ENCODE peak calls at places on chromosomes 1 and 21, in eight cellular contexts. W is A549, T is tibial artery, R is colonic mucosa, A is uterus, M is tibial nerve, G is mesenchymal stem cell, H is small intestine. U is an unnamed sample. For H3K4me1, the result is how much of the 10 kb centered on the place peaks cover.

GRCh38 chr1:224769987-224770693 is 154.0 kb downstream of the CNIH3 start:
- DNase-seq in W (no peak), T (no peak), R (no peak), A (no peak), M (no peak), G (peak), H (no peak), U (no peak)

GRCh38 chr21:46356005-46356338 is 32.0 kb downstream of the PCNT start:
- DNase-seq in W (no peak), T (no peak), R (no peak), A (no peak), M (no peak), G (no peak), H (no peak), U (no peak)

GRCh38 chr21:35578350-35578782 is 482.0 kb downstream of the SETD4 start:
- DNase-seq in W (no peak), T (no peak), R (no peak), A (no peak), M (no peak), G (peak), H (no peak), U (no peak)

GRCh38 chr21:46667191-46667734 is 31.8 kb downstream of the PRMT2 start:
- DNase-seq in W (no peak), T (no peak), R (no peak), A (no peak), M (no peak), G (no peak), H (no peak), U (no peak)

GRCh38 chr1:145892486-145893087 is 6.9 kb upstream of the ANKRD35 start:
- DNase-seq in W (no peak), T (peak), R (no peak), A (peak), M (no peak), G (peak), H (no peak), U (peak)

GRCh38 chr1:165424454-165425283 is 20.3 kb downstream of the RXRG start:
- DNase-seq in W (no peak), T (no peak), R (no peak), A (no peak), M (no peak), G (peak), H (peak), U (no peak)

GRCh38 chr1:233327938-233328660 is 575 bp downstream of the MAP3K21 start:
- DNase-seq in W (no peak), T (no peak), R (peak), A (no peak), M (no peak), G (peak), H (no peak), U (peak)

GRCh38 chr1:183244466-183244865 is 58.4 kb downstream of the LAMC2 start:
- DNase-seq in W (no peak), T (peak), R (peak), A (peak), M (peak), G (peak), H (no peak), U (peak)

GRCh38 chr1:151846062-151846568 is 6.5 kb upstream of the C2CD4D start:
- DNase-seq in W (peak), T (peak), R (no peak), A (no peak), M (no peak), G (peak), H (no peak), U (peak)

GRCh38 chr21:35658242-35658641 is 402.1 kb downstream of the SETD4 start:
- DNase-seq in W (no peak), T (no peak), R (no peak), A (no peak), M (no peak), G (peak), H (no peak), U (no peak)

GRCh38 chr1:206770531-206771352 is at the start of gene IL19:
- DNase-seq in W (no peak), T (no peak), R (no peak), A (no peak), M (no peak), G (peak), H (no peak), U (no peak)

GRCh38 chr1:150979007-150979722 is 2.9 kb upstream of the ANXA9 start:
- DNase-seq in W (peak), T (peak), R (peak), A (peak), M (peak), G (peak), H (peak), U (peak)

GRCh38 chr1:215219372-215219771 is 136.8 kb downstream of the KCNK2 start:
- DNase-seq in W (no peak), T (no peak), R (no peak), A (no peak), M (no peak), G (no peak), H (no peak), U (no peak)

GRCh38 chr1:246155923-246156322 is 351.2 kb downstream of the SMYD3 start:
- DNase-seq in W (no peak), T (no peak), R (no peak), A (no peak), M (no peak), G (peak), H (peak), U (no peak)

GRCh38 chr1:47651311-47652089 is 213.7 kb downstream of the FOXD2 start:
- DNase-seq in W (no peak), T (peak), R (peak), A (no peak), M (no peak), G (no peak), H (peak), U (no peak)

GRCh38 chr1:14003552-14003951 is 303.6 kb downstream of the PRDM2 start:
- DNase-seq in W (no peak), T (no peak), R (no peak), A (no peak), M (no peak), G (no peak), H (no peak), U (no peak)

GRCh38 chr1:203871114-203871875 is 9.9 kb downstream of the SNRPE start:
- DNase-seq in W (peak), T (no peak), R (peak), A (peak), M (no peak), G (peak), H (peak), U (peak)

GRCh38 chr1:13584876-13585598 is 1.4 kb downstream of the PDPN start:
- DNase-seq in W (no peak), T (peak), R (no peak), A (no peak), M (no peak), G (no peak), H (no peak), U (no peak)

GRCh38 chr1:241507189-241507820 is 12.2 kb downstream of the FH start:
- DNase-seq in W (no peak), T (no peak), R (no peak), A (no peak), M (no peak), G (peak), H (no peak), U (no peak)

GRCh38 chr1:243979396-243979795 is 71.7 kb upstream of the ZBTB18 start:
- DNase-seq in W (no peak), T (no peak), R (no peak), A (no peak), M (no peak), G (no peak), H (no peak), U (no peak)

GRCh38 chr1:234559917-234560676 is 49.9 kb downstream of the IRF2BP2 start:
- DNase-seq in W (no peak), T (no peak), R (no peak), A (peak), M (no peak), G (no peak), H (no peak), U (no peak)

GRCh38 chr1:241485554-241485992 is 34.0 kb downstream of the FH start:
- DNase-seq in W (peak), T (no peak), R (no peak), A (no peak), M (no peak), G (peak), H (peak), U (no peak)

GRCh38 chr1:119453021-119453420 is 38.1 kb downstream of the HSD3B2 start:
- DNase-seq in W (no peak), T (no peak), R (no peak), A (no peak), M (peak), G (no peak), H (no peak), U (no peak)

GRCh38 chr1:65068202-65069011 is 79.6 kb upstream of the AK4 start:
- DNase-seq in W (no peak), T (no peak), R (peak), A (peak), M (no peak), G (peak), H (peak), U (peak)

DNA sequence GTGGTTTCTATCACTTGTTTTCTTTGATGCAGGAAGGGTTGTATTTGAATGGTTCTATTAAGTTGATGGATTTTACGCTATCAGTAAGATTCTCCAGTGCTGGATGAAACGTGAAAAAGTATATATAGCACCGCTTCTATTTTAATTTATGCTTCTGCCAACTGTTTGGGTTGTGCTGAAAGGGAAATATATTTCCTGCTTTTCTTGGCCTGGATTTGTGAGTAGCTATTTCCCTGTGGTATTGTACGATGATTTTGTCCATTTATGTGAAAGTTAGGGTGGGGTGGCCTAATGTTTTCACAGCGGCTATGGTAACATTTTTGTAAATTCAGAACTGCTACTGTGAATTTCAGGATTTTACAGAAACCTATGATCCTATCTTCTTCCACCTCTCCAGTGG is 322 bp downstream of the C1orf162 start:
- DNase-seq in W (no peak), T (no peak), R (no peak), A (no peak), M (no peak), G (no peak), H (no peak), U (no peak)
- H3K4me3 ChIP-seq in W (no peak), T (peak), R (no peak), A (no peak), M (peak), G (no peak), H (no peak), U (no peak)

DNA sequence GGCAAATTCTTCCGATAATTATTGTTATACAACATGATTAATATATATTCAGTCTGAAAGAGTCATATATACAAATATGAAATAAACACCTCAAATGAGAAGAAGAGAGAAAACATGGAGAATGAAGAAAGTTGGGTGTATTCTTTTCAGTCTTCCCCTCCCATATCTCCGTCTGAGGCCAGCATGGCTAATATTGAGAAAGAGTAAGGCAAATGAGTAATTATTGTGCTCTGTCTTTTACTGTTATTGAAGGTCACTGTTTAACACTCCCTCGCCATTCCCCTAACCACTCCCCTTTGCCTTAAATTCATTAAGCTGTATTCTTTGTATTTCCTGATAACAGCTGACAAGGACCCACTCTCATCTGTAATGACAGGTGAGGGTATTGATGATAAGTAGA is 46.6 kb upstream of the CACYBP start:
- DNase-seq in W (no peak), T (no peak), R (no peak), A (no peak), M (no peak), G (no peak), H (no peak), U (no peak)
- H3K4me1 ChIP-seq in W (under half), T (under half), R (under half), A (under half), M (under half), G (under half), H (under half), U (under half)

GRCh38 chr1:223156343-223156742 is 13.3 kb upstream of the TLR5 start:
- DNase-seq in W (no peak), T (no peak), R (no peak), A (no peak), M (no peak), G (no peak), H (no peak), U (no peak)

GRCh38 chr1:223155153-223155552 is 12.1 kb upstream of the TLR5 start:
- DNase-seq in W (no peak), T (no peak), R (no peak), A (no peak), M (no peak), G (no peak), H (no peak), U (no peak)

GRCh38 chr1:223147858-223148257 is 4.8 kb upstream of the TLR5 start:
- DNase-seq in W (no peak), T (no peak), R (no peak), A (no peak), M (no peak), G (no peak), H (no peak), U (no peak)

GRCh38 chr1:223152399-223152798 is 9.4 kb upstream of the TLR5 start:
- DNase-seq in W (no peak), T (no peak), R (no peak), A (no peak), M (no peak), G (no peak), H (peak), U (no peak)

DNA sequence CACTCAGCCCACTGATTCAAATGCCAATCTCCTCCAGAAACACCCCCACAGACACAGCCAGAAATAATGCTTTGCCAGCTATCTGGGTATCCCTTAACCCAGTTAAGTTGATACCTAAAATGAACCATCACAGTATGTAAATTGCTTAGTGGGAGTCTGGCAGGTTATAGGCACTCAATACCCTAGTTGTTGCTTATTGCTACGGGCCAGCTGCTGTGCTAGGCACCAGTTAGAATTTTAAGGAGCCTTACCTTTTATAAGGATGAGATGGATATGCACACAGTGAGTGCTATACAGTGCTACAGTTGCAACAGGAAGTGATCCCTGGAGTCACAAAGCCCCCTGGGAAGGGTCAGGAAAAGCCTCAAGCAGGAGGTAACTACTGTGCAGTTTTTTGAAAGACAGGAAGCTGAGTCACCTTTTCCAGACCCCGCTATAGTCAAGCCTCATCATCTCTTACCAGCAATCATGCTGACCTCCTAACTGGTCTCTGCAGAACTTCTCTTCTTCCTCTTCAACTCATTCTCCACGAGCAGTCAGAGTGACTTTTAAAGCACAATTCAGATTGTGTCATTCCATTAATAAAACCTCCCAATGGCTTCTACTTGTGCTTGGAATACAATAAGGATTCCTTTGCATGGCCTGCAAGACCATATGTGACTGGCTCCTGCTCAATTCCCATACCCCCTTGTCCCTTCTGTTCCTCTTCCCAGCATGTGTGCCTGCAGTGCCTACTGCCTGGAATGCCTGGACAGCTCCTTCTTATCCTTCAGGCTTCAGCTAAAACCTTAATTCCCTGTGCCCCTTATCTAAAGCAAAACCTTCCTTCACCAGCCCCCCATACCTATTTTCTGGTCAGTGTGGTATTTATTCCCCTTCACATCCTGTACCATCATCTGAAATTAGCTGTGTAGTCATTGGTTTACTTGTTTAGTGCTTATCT is 10.4 kb upstream of the TLR5 start:
- DNase-seq in W (no peak), T (no peak), R (no peak), A (no peak), M (no peak), G (peak), H (no peak), U (no peak)
- H3K4me3 ChIP-seq in W (no peak), T (no peak), R (no peak), A (no peak), M (no peak), G (no peak), H (no peak), U (no peak)

DNA sequence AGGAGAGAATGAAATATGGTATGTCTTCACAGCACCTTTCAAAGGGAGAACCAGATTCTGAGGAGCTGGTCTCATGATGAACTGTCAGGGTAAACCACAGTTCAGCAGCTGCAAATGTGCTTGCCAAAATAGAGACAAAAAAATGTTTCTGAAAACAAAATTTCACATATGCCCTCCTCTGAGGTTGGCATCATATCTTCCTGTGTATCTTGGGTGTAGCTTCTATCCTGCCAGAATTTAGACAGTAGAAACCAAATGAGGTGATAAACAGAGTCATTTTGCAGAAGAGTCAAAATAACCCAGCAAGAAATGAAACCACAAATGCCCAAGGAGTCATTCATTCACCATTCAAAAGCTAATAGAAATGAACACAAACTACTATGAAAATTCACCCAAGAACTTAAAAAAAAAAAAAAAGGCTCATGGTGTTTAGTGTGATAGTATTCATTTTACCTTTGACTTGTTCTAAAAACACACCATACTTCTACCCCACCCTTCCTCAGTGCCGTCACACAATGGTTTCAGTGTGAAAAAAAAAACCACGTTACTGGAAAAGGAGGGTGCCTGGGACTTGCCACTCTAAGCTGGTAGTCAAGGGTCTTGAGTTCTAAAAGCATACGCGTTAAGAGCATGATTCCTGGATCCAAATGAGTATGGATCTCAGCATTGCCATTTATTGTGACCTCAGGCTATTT is 18.5 kb downstream of the SELL start:
- DNase-seq in W (no peak), T (no peak), R (no peak), A (no peak), M (no peak), G (no peak), H (no peak), U (no peak)
- H3K4me1 ChIP-seq in W (under half), T (under half), R (under half), A (under half), M (under half), G (under half), H (under half), U (under half)

GRCh38 chr1:217137210-217137871 is 414.1 kb upstream of the ESRRG start:
- DNase-seq in W (no peak), T (no peak), R (no peak), A (no peak), M (no peak), G (no peak), H (no peak), U (peak)
- H3K4me3 ChIP-seq in W (no peak), T (peak), R (no peak), A (no peak), M (no peak), G (no peak), H (no peak), U (no peak)

DNA sequence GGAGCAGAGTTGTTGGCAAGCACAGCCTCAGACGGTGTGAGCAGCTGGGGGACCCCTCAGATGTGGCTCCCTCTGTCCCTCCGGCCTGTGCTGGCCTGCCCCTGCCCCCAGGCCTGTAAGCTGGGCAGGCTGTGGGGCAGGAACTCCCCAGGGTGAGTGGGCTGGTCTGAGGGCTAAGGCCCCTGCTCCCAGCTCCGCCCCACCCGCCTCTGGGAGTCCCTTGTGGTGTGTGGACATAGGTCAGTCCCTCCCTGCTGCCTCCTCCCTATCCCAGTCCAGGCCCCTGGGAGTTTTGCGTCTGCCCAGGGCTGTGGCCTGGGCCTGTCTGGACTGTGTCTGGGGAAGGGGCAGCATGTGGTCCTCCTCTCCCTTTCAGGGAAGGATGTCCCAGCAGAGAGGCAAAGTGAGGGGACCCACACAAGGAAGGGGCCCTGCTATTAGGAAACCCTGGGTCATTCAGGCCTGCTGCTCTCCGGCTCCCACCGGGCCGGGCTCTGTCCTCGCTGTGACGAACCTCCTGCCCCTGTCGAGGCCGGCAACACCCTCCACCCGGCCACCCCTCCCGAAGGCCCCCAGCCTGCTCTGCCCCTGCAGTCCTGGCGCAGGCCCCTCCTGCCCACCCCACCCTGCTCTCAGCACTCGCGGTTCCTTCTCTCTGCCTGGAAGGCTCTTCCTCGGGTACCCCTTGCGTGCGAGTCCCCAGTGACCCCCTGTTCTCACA is 3.5 kb upstream of the VWA1 start:
- DNase-seq in W (no peak), T (peak), R (peak), A (peak), M (no peak), G (peak), H (no peak), U (peak)
- H3K4me1 ChIP-seq in W (under half), T (half or more), R (under half), A (half or more), M (under half), G (half or more), H (under half), U (half or more)

GRCh38 chr1:27593341-27594326 is 10.3 kb downstream of the AHDC1 start:
- DNase-seq in W (no peak), T (no peak), R (no peak), A (no peak), M (no peak), G (no peak), H (no peak), U (no peak)
- H3K4me3 ChIP-seq in W (no peak), T (no peak), R (no peak), A (no peak), M (no peak), G (no peak), H (no peak), U (no peak)

U was measured in body of pancreas.